ENCODE peak calls at places on chromosomes 11 and 22, in five cellular contexts. F is CD4-positive, CD25-positive, alpha-beta regulatory T cell; N is ovary; W is CD8-positive, alpha-beta memory T cell; V is AG04450. M is an unnamed sample.

GRCh38 chr11:71301858-71302533 is 49.6 kb upstream of the SHANK2 start:
- DNase-seq in F (no peak), N (no peak), W (no peak), V (no peak), M (no peak)

GRCh38 chr11:128361451-128362020 is 225.8 kb downstream of the ETS1 start:
- DNase-seq in F (no peak), N (no peak), W (no peak), V (peak; percentile 52), M (no peak)

GRCh38 chr11:87366346-87366745 is 328.6 kb downstream of the TMEM135 start:
- DNase-seq in F (no peak), N (no peak), W (no peak), V (no peak), M (no peak)

GRCh38 chr11:62593434-62594044 is 2.2 kb upstream of the TUT1 start:
- DNase-seq in F (peak; percentile 77), N (peak; percentile 54), W (peak; percentile 69), V (peak; percentile 33), M (no peak)

GRCh38 chr11:72012897-72013721 is 14.4 kb downstream of the IL18BP start:
- DNase-seq in F (no peak), N (peak; percentile 79), W (no peak), V (no peak), M (peak; percentile 33)

GRCh38 chr11:88523362-88524028 is 186.0 kb upstream of the CTSC start:
- DNase-seq in F (no peak), N (no peak), W (no peak), V (no peak), M (no peak)

GRCh38 chr22:25754527-25755202 is 12.7 kb downstream of the MYO18B start:
- DNase-seq in F (no peak), N (no peak), W (no peak), V (peak; percentile 33), M (no peak)

GRCh38 chr11:59668188-59668949 is 468 bp downstream of the PATL1 start:
- DNase-seq in F (no peak), N (peak; percentile 30), W (no peak), V (no peak), M (no peak)

GRCh38 chr22:28187612-28188011 is 268.6 kb upstream of the PITPNB start:
- DNase-seq in F (no peak), N (no peak), W (no peak), V (no peak), M (no peak)

GRCh38 chr11:79428406-79428805 is 12.4 kb downstream of the TENM4 start:
- DNase-seq in F (no peak), N (no peak), W (no peak), V (no peak), M (no peak)

GRCh38 chr22:36610567-36610966 is 81.6 kb upstream of the EIF3D start:
- DNase-seq in F (no peak), N (no peak), W (no peak), V (no peak), M (no peak)

GRCh38 chr11:121544956-121545355 is 92.2 kb upstream of the SORL1-AS1 start:
- DNase-seq in F (peak; percentile 10), N (no peak), W (peak; percentile 32), V (no peak), M (no peak)

GRCh38 chr22:30159561-30160353 is 79.5 kb downstream of the HORMAD2 start:
- DNase-seq in F (no peak), N (peak; percentile 17), W (no peak), V (peak; percentile 60), M (peak; percentile 7)

GRCh38 chr22:30732426-30732825 is 37.8 kb downstream of the OSBP2 start:
- DNase-seq in F (no peak), N (no peak), W (no peak), V (no peak), M (no peak)

DNA sequence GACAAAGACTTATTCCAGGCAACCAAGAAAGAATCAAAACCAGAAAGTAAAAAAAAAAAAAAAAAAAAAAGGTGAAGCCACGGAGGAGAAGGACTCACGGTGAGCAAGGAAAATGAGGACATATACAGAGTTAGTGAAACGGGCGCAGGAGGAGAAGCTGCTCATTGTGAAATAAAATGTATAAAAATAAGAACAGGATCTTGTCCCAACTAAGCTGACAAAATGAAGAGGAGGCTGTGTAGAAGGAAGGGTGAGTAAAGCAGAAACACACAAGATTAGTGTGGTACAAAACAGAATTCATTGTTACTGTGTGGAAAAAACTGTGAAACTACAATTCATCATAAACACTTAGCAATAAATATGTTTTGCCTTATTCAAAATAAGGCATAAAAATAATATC is 7.6 kb downstream of the IL17REL start:
- DNase-seq in F (no peak), N (no peak), W (no peak), V (no peak), M (no peak)
- H3K27me3 ChIP-seq in F (no peaks in the 10 kb centered on the region), N (no peaks in the 10 kb centered on the region), W (no peaks in the 10 kb centered on the region), V (peaks cover 26% of the 10 kb centered on the region), M (peaks cover 5% of the 10 kb centered on the region)

GRCh38 chr11:94876222-94876621 is 97.1 kb downstream of the CWC15 start:
- DNase-seq in F (no peak), N (no peak), W (no peak), V (no peak), M (no peak)
- H3K27me3 ChIP-seq in F (no peaks in the 10 kb centered on the region), N (no peaks in the 10 kb centered on the region), W (no peaks in the 10 kb centered on the region), V (no peaks in the 10 kb centered on the region), M (no peaks in the 10 kb centered on the region)

GRCh38 chr11:2074266-2074825 is 64.8 kb downstream of the IGF2 start:
- DNase-seq in F (no peak), N (no peak), W (no peak), V (no peak), M (no peak)

GRCh38 chr11:2077061-2077802 is 62.0 kb downstream of the IGF2 start:
- DNase-seq in F (no peak), N (no peak), W (no peak), V (no peak), M (peak; percentile 33)

GRCh38 chr11:2072551-2073261 is 66.5 kb downstream of the IGF2 start:
- DNase-seq in F (no peak), N (no peak), W (no peak), V (no peak), M (no peak)

GRCh38 chr11:2071748-2072385 is 67.3 kb downstream of the IGF2 start:
- DNase-seq in F (no peak), N (no peak), W (no peak), V (no peak), M (no peak)

GRCh38 chr11:2076441-2076840 is 62.7 kb downstream of the IGF2 start:
- DNase-seq in F (no peak), N (no peak), W (no peak), V (no peak), M (no peak)
- H3K27me3 ChIP-seq in F (no peaks in the 10 kb centered on the region), N (no peaks in the 10 kb centered on the region), W (no peaks in the 10 kb centered on the region), V (peaks cover 4% of the 10 kb centered on the region), M (peaks cover 2% of the 10 kb centered on the region)

DNA sequence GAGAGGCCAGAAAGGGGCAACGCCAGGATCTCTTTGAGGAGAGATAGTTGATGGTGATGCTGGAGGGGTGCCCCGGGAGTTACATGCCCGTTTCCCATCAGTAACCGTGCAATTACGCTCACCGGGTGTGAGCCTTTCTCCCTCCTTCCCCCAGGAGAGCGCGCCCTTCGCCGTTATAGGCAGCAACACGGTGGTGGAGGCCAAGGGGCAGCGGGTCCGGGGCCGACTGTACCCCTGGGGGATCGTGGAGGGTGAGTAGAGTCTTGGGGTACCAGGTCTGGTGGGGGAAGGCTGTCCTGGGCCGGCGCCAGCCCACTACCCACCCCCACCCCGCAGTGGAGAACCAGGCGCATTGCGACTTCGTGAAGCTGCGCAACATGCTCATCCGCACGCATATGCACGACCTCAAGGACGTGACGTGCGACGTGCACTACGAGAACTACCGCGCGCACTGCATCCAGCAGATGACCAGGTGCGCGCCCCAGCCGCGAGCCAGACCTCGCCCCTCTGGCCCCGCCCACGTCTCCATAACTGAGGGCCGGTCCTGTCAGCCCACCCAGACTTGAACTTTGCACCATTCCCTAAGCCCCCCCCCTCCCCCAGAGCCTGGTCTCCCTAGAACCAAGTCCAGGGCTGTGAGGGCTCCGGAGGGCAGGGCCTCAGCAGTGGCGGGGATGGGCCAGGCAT is 1.7 kb upstream of the GP1BB start:
- DNase-seq in F (no peak), N (no peak), W (no peak), V (no peak), M (no peak)
- H3K27me3 ChIP-seq in F (peaks cover 5% of the 10 kb centered on the region), N (no peaks in the 10 kb centered on the region), W (peaks cover 10% of the 10 kb centered on the region), V (peaks cover 7% of the 10 kb centered on the region), M (no peaks in the 10 kb centered on the region)

GRCh38 chr11:120210651-120211521 is at the start of gene OAF:
- DNase-seq in F (peak; percentile 58), N (peak; percentile 78), W (peak; percentile 80), V (peak; percentile 71), M (no peak)
- H3K27me3 ChIP-seq in F (peaks cover 12% of the 10 kb centered on the region), N (no peaks in the 10 kb centered on the region), W (no peaks in the 10 kb centered on the region), V (no peaks in the 10 kb centered on the region), M (no peaks in the 10 kb centered on the region)

GRCh38 chr22:44574581-44575343 is 76.7 kb upstream of the RTL6 start:
- DNase-seq in F (no peak), N (peak; percentile 5), W (no peak), V (no peak), M (no peak)
- H3K27me3 ChIP-seq in F (no peaks in the 10 kb centered on the region), N (no peaks in the 10 kb centered on the region), W (no peaks in the 10 kb centered on the region), V (peaks cover 25% of the 10 kb centered on the region), M (peaks cover 6% of the 10 kb centered on the region)

GRCh38 chr11:2912498-2912897 is 16.7 kb downstream of the PHLDA2 start:
- DNase-seq in F (no peak), N (peak; percentile 9), W (no peak), V (no peak), M (no peak)
- H3K27me3 ChIP-seq in F (no peaks in the 10 kb centered on the region), N (no peaks in the 10 kb centered on the region), W (no peaks in the 10 kb centered on the region), V (no peaks in the 10 kb centered on the region), M (no peaks in the 10 kb centered on the region)

GRCh38 chr11:20597924-20598484 is 1.4 kb upstream of the SLC6A5 start:
- DNase-seq in F (no peak), N (no peak), W (no peak), V (no peak), M (no peak)

GRCh38 chr11:20598487-20598886 is 921 bp upstream of the SLC6A5 start:
- DNase-seq in F (no peak), N (no peak), W (no peak), V (no peak), M (no peak)

GRCh38 chr11:20599424-20600346 is at the start of gene SLC6A5:
- DNase-seq in F (no peak), N (no peak), W (no peak), V (no peak), M (no peak)

GRCh38 chr11:20604295-20604803 is 4.9 kb downstream of the SLC6A5 start:
- DNase-seq in F (no peak), N (no peak), W (no peak), V (no peak), M (no peak)

GRCh38 chr11:20601221-20601914 is 2.0 kb downstream of the SLC6A5 start:
- DNase-seq in F (no peak), N (no peak), W (no peak), V (no peak), M (no peak)
- H3K27me3 ChIP-seq in F (peaks cover 48% of the 10 kb centered on the region), N (no peaks in the 10 kb centered on the region), W (peaks cover 57% of the 10 kb centered on the region), V (peaks cover 93% of the 10 kb centered on the region), M (peaks cover 62% of the 10 kb centered on the region)

GRCh38 chr11:114116800-114117199 is 57.3 kb downstream of the ZBTB16 start:
- DNase-seq in F (no peak), N (no peak), W (no peak), V (no peak), M (no peak)
- H3K27me3 ChIP-seq in F (peaks cover 6% of the 10 kb centered on the region), N (no peaks in the 10 kb centered on the region), W (peaks cover 3% of the 10 kb centered on the region), V (peaks cover 8% of the 10 kb centered on the region), M (peaks cover 4% of the 10 kb centered on the region)